ENCODE peak calls at places on chromosomes 2 and 18, in seven cellular contexts. One of them, this sample, is unnamed.

GRCh38 chr2:128626758-128627515 is 308.3 kb upstream of the HS6ST1 start:
- DNase-seq in OCI-LY7: no peak
- DNase-seq in lower lobe of right lung: peak
- DNase-seq in SK-N-SH: no peak
- DNase-seq in GM12864: no peak
- DNase-seq in H9: no peak
- DNase-seq in omental fat pad: no peak
- DNase-seq in this sample: no peak

GRCh38 chr2:68468801-68469200 is 1.4 kb downstream of the APLF start:
- DNase-seq in OCI-LY7: peak
- DNase-seq in lower lobe of right lung: no peak
- DNase-seq in SK-N-SH: no peak
- DNase-seq in GM12864: no peak
- DNase-seq in H9: no peak
- DNase-seq in omental fat pad: no peak
- DNase-seq in this sample: no peak

GRCh38 chr2:211875488-211875887 is 663.1 kb downstream of the ERBB4 start:
- DNase-seq in OCI-LY7: no peak
- DNase-seq in lower lobe of right lung: no peak
- DNase-seq in SK-N-SH: no peak
- DNase-seq in GM12864: no peak
- DNase-seq in H9: no peak
- DNase-seq in omental fat pad: no peak
- DNase-seq in this sample: no peak

GRCh38 chr2:104286806-104287205 is 567.1 kb upstream of the POU3F3 start:
- DNase-seq in OCI-LY7: no peak
- DNase-seq in lower lobe of right lung: no peak
- DNase-seq in SK-N-SH: no peak
- DNase-seq in GM12864: no peak
- DNase-seq in H9: peak
- DNase-seq in omental fat pad: no peak
- DNase-seq in this sample: no peak

GRCh38 chr2:235719146-235719942 is 225.5 kb downstream of the AGAP1 start:
- DNase-seq in OCI-LY7: no peak
- DNase-seq in lower lobe of right lung: no peak
- DNase-seq in SK-N-SH: no peak
- DNase-seq in GM12864: no peak
- DNase-seq in H9: no peak
- DNase-seq in omental fat pad: no peak
- DNase-seq in this sample: no peak

GRCh38 chr18:77086656-77087390 is 45.8 kb downstream of the MBP start:
- DNase-seq in OCI-LY7: no peak
- DNase-seq in lower lobe of right lung: no peak
- DNase-seq in SK-N-SH: no peak
- DNase-seq in GM12864: no peak
- DNase-seq in H9: no peak
- DNase-seq in omental fat pad: no peak
- DNase-seq in this sample: no peak

GRCh38 chr18:23580677-23581367 is 5.5 kb downstream of the NPC1 start:
- DNase-seq in OCI-LY7: no peak
- DNase-seq in lower lobe of right lung: no peak
- DNase-seq in SK-N-SH: no peak
- DNase-seq in GM12864: no peak
- DNase-seq in H9: no peak
- DNase-seq in omental fat pad: no peak
- DNase-seq in this sample: no peak

GRCh38 chr18:48391863-48392262 is 17.3 kb downstream of the ZBTB7C start:
- DNase-seq in OCI-LY7: no peak
- DNase-seq in lower lobe of right lung: no peak
- DNase-seq in SK-N-SH: no peak
- DNase-seq in GM12864: no peak
- DNase-seq in H9: peak
- DNase-seq in omental fat pad: no peak
- DNase-seq in this sample: no peak

GRCh38 chr2:226474131-226474530 is 325.5 kb downstream of the IRS1 start:
- DNase-seq in OCI-LY7: no peak
- DNase-seq in lower lobe of right lung: no peak
- DNase-seq in SK-N-SH: no peak
- DNase-seq in GM12864: no peak
- DNase-seq in H9: no peak
- DNase-seq in omental fat pad: no peak
- DNase-seq in this sample: no peak

GRCh38 chr2:152606965-152607364 is 110.3 kb downstream of the PRPF40A start:
- DNase-seq in OCI-LY7: no peak
- DNase-seq in lower lobe of right lung: no peak
- DNase-seq in SK-N-SH: no peak
- DNase-seq in GM12864: no peak
- DNase-seq in H9: no peak
- DNase-seq in omental fat pad: no peak
- DNase-seq in this sample: no peak

GRCh38 chr2:33343387-33343895 is 133.0 kb upstream of the RASGRP3 start:
- DNase-seq in OCI-LY7: no peak
- DNase-seq in lower lobe of right lung: no peak
- DNase-seq in SK-N-SH: no peak
- DNase-seq in GM12864: no peak
- DNase-seq in H9: no peak
- DNase-seq in omental fat pad: no peak
- DNase-seq in this sample: no peak

GRCh38 chr2:220669324-220669723 is 902.8 kb downstream of the EPHA4 start:
- DNase-seq in OCI-LY7: no peak
- DNase-seq in lower lobe of right lung: no peak
- DNase-seq in SK-N-SH: no peak
- DNase-seq in GM12864: no peak
- DNase-seq in H9: no peak
- DNase-seq in omental fat pad: no peak
- DNase-seq in this sample: no peak

GRCh38 chr2:211901226-211901625 is 637.4 kb downstream of the ERBB4 start:
- DNase-seq in OCI-LY7: no peak
- DNase-seq in lower lobe of right lung: no peak
- DNase-seq in SK-N-SH: no peak
- DNase-seq in GM12864: no peak
- DNase-seq in H9: no peak
- DNase-seq in omental fat pad: no peak
- DNase-seq in this sample: no peak

GRCh38 chr2:63639344-63639743 is 50.6 kb downstream of the MDH1 start:
- DNase-seq in OCI-LY7: no peak
- DNase-seq in lower lobe of right lung: no peak
- DNase-seq in SK-N-SH: no peak
- DNase-seq in GM12864: no peak
- DNase-seq in H9: no peak
- DNase-seq in omental fat pad: no peak
- DNase-seq in this sample: no peak

GRCh38 chr18:59459352-59460059 is 100.4 kb upstream of the LMAN1 start:
- DNase-seq in OCI-LY7: peak
- DNase-seq in lower lobe of right lung: no peak
- DNase-seq in SK-N-SH: peak
- DNase-seq in GM12864: no peak
- DNase-seq in H9: no peak
- DNase-seq in omental fat pad: no peak
- DNase-seq in this sample: peak

GRCh38 chr2:160125828-160126227 is 63.4 kb upstream of the PLA2R1 start:
- DNase-seq in OCI-LY7: no peak
- DNase-seq in lower lobe of right lung: no peak
- DNase-seq in SK-N-SH: peak
- DNase-seq in GM12864: no peak
- DNase-seq in H9: no peak
- DNase-seq in omental fat pad: no peak
- DNase-seq in this sample: no peak

GRCh38 chr2:156326488-156326887 is 6.0 kb downstream of the NR4A2 start:
- DNase-seq in OCI-LY7: no peak
- DNase-seq in lower lobe of right lung: no peak
- DNase-seq in SK-N-SH: no peak
- DNase-seq in GM12864: no peak
- DNase-seq in H9: no peak
- DNase-seq in omental fat pad: no peak
- DNase-seq in this sample: no peak

GRCh38 chr2:224901121-224901676 is 141.1 kb downstream of the DOCK10 start:
- DNase-seq in OCI-LY7: no peak
- DNase-seq in lower lobe of right lung: no peak
- DNase-seq in SK-N-SH: no peak
- DNase-seq in GM12864: no peak
- DNase-seq in H9: no peak
- DNase-seq in omental fat pad: no peak
- DNase-seq in this sample: no peak

GRCh38 chr2:73697606-73698005 is 39.5 kb downstream of the TPRKB start:
- DNase-seq in OCI-LY7: no peak
- DNase-seq in lower lobe of right lung: no peak
- DNase-seq in SK-N-SH: no peak
- DNase-seq in GM12864: no peak
- DNase-seq in H9: no peak
- DNase-seq in omental fat pad: no peak
- DNase-seq in this sample: no peak

GRCh38 chr18:45255142-45255890 is 360.0 kb upstream of the SLC14A2 start:
- DNase-seq in OCI-LY7: no peak
- DNase-seq in lower lobe of right lung: no peak
- DNase-seq in SK-N-SH: no peak
- DNase-seq in GM12864: no peak
- DNase-seq in H9: no peak
- DNase-seq in omental fat pad: no peak
- DNase-seq in this sample: no peak

GRCh38 chr2:9297807-9298206 is 91.2 kb downstream of the ASAP2 start:
- DNase-seq in OCI-LY7: no peak
- DNase-seq in lower lobe of right lung: no peak
- DNase-seq in SK-N-SH: no peak
- DNase-seq in GM12864: no peak
- DNase-seq in H9: no peak
- DNase-seq in omental fat pad: no peak
- DNase-seq in this sample: no peak

GRCh38 chr2:162297925-162298552 is 20.4 kb downstream of the IFIH1 start:
- DNase-seq in OCI-LY7: peak
- DNase-seq in lower lobe of right lung: no peak
- DNase-seq in SK-N-SH: peak
- DNase-seq in GM12864: no peak
- DNase-seq in H9: no peak
- DNase-seq in omental fat pad: peak
- DNase-seq in this sample: peak

GRCh38 chr18:24544141-24544498 is 83.7 kb downstream of the HRH4 start:
- DNase-seq in OCI-LY7: peak
- DNase-seq in lower lobe of right lung: no peak
- DNase-seq in SK-N-SH: peak
- DNase-seq in GM12864: no peak
- DNase-seq in H9: no peak
- DNase-seq in omental fat pad: no peak
- DNase-seq in this sample: no peak

DNA sequence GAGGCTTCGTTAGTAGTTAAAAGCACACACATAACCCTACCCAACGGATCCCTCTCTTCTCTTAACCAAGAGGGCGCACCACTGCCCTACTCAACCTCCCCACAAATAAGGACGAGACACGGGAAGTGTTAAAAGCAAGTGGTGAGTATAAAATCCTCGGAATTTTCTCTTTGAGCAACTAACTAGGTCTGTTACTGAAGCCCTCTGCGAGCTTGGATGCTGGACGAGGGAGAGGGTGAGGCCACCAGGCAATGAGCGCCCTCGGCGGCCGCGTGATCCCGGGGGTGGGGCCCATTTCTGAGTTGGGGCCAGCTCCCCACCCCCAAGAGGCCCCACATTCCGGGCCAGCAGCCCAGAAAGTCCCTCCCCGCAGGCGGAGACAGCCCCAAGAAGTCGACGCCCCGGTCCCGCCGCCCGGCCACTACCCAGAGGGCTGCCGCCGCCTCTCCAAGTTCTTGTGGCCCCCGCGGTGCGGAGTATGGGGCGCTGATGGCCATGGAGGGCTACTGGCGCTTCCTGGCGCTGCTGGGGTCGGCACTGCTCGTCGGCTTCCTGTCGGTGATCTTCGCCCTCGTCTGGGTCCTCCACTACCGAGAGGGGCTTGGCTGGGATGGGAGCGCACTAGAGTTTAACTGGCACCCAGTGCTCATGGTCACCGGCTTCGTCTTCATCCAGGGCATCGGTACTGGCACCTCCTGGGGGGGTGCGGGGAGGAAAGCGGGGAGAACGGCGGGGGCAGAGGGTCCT is at the start of gene CYBRD1:
- DNase-seq in OCI-LY7: no peak
- DNase-seq in lower lobe of right lung: peak
- DNase-seq in SK-N-SH: peak
- DNase-seq in GM12864: no peak
- DNase-seq in H9: peak
- DNase-seq in omental fat pad: peak
- DNase-seq in this sample: peak
- TF ChIP-seq CTCF in OCI-LY7: no peak
- TF ChIP-seq CTCF in lower lobe of right lung: no peak
- TF ChIP-seq CTCF in SK-N-SH: peak
- TF ChIP-seq CTCF in GM12864: no peak
- TF ChIP-seq CTCF in H9: peak
- TF ChIP-seq CTCF in omental fat pad: no peak
- TF ChIP-seq CTCF in this sample: peak

GRCh38 chr2:170932948-170933347 is 3.9 kb downstream of the GORASP2 start:
- DNase-seq in OCI-LY7: no peak
- DNase-seq in lower lobe of right lung: no peak
- DNase-seq in SK-N-SH: no peak
- DNase-seq in GM12864: no peak
- DNase-seq in H9: no peak
- DNase-seq in omental fat pad: no peak
- DNase-seq in this sample: no peak
- TF ChIP-seq CTCF in OCI-LY7: peak
- TF ChIP-seq CTCF in lower lobe of right lung: no peak
- TF ChIP-seq CTCF in SK-N-SH: peak
- TF ChIP-seq CTCF in GM12864: peak
- TF ChIP-seq CTCF in H9: no peak
- TF ChIP-seq CTCF in omental fat pad: no peak
- TF ChIP-seq CTCF in this sample: no peak

DNA sequence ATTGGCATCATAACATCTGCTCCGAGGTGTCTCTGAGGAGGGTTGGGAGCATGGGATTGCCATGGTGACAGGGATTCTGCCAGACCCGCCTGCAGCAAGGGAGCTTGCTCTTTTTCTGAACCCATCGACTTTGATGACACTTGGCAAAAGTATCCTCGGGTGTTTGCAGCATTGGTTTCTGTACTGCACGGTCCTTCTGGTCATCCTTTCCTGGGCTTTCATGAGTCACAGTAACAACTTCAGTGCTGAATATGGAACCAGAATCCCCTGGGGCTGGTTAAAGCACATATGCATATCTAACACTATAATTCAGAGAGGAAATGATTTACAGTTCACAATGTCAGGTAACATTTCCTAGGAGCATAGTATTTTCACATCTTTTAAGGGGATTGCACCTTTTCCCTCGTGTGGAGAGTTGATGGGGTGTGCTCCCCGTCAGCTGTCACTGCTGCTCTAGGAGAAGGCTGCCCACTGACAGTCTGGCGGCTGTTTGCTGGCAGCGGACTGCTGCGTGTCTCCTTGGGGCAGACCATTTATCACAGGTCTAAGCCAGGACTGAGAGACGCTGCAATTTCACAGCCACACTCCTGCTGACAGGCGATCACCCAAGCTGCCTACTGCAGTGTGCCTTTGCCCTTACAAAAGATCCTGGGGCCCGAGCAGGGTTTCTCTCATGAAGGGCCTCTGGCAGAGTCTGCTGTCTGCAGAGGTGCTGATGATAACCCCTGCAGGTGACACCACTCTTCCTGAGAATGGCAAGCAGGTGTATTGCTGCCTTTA is 425.3 kb downstream of the THSD7B start:
- DNase-seq in OCI-LY7: no peak
- DNase-seq in lower lobe of right lung: no peak
- DNase-seq in SK-N-SH: peak
- DNase-seq in GM12864: no peak
- DNase-seq in H9: no peak
- DNase-seq in omental fat pad: no peak
- DNase-seq in this sample: no peak
- TF ChIP-seq CTCF in OCI-LY7: no peak
- TF ChIP-seq CTCF in lower lobe of right lung: no peak
- TF ChIP-seq CTCF in SK-N-SH: no peak
- TF ChIP-seq CTCF in GM12864: no peak
- TF ChIP-seq CTCF in H9: no peak
- TF ChIP-seq CTCF in omental fat pad: no peak
- TF ChIP-seq CTCF in this sample: no peak

GRCh38 chr2:216736326-216736725 is 41.0 kb upstream of the IGFBP5 start:
- DNase-seq in OCI-LY7: no peak
- DNase-seq in lower lobe of right lung: no peak
- DNase-seq in SK-N-SH: no peak
- DNase-seq in GM12864: no peak
- DNase-seq in H9: no peak
- DNase-seq in omental fat pad: no peak
- DNase-seq in this sample: no peak
- TF ChIP-seq CTCF in OCI-LY7: no peak
- TF ChIP-seq CTCF in lower lobe of right lung: no peak
- TF ChIP-seq CTCF in SK-N-SH: no peak
- TF ChIP-seq CTCF in GM12864: no peak
- TF ChIP-seq CTCF in H9: no peak
- TF ChIP-seq CTCF in omental fat pad: no peak
- TF ChIP-seq CTCF in this sample: no peak

This sample was measured in GM10248.